ENCODE peak calls at places on chromosomes 6 and 20, in six cellular contexts. P, U, A, T, Q and R are unnamed samples.

GRCh38 chr6:36319436-36319762 is 17.3 kb downstream of the BNIP5 start:
- DNase-seq in P (no peak), U (no peak), A (no peak), T (no peak), Q (no peak), R (peak; percentile 76)

GRCh38 chr6:111666812-111667211 is 61.1 kb upstream of the TRAF3IP2 start:
- DNase-seq in P (peak; percentile 82), U (no peak), A (no peak), T (no peak), Q (no peak), R (no peak)

GRCh38 chr6:1123976-1124375 is 187.9 kb upstream of the FOXQ1 start:
- DNase-seq in P (no peak), U (no peak), A (no peak), T (no peak), Q (no peak), R (no peak)

GRCh38 chr6:77986380-77987034 is 333.7 kb downstream of the MEI4 start:
- DNase-seq in P (no peak), U (no peak), A (no peak), T (no peak), Q (no peak), R (no peak)

GRCh38 chr6:79713701-79714322 is 82.7 kb downstream of the SH3BGRL2 start:
- DNase-seq in P (peak; percentile 64), U (peak; percentile 73), A (peak; percentile 41), T (no peak), Q (no peak), R (peak; percentile 62)

GRCh38 chr20:1816384-1817381 is 78.5 kb upstream of the SIRPA start:
- DNase-seq in P (peak; percentile 84), U (no peak), A (peak; percentile 21), T (peak; percentile 59), Q (no peak), R (no peak)

GRCh38 chr6:156988276-156989158 is 211.3 kb downstream of the ARID1B start:
- DNase-seq in P (no peak), U (no peak), A (no peak), T (no peak), Q (no peak), R (no peak)

GRCh38 chr6:111985202-111985731 is 68.6 kb upstream of the CCN6 start:
- DNase-seq in P (peak; percentile 58), U (no peak), A (peak; percentile 76), T (no peak), Q (no peak), R (no peak)

GRCh38 chr6:149962461-149963211 is 1.1 kb upstream of the ULBP1 start:
- DNase-seq in P (no peak), U (no peak), A (no peak), T (peak; percentile 40), Q (no peak), R (no peak)

DNA sequence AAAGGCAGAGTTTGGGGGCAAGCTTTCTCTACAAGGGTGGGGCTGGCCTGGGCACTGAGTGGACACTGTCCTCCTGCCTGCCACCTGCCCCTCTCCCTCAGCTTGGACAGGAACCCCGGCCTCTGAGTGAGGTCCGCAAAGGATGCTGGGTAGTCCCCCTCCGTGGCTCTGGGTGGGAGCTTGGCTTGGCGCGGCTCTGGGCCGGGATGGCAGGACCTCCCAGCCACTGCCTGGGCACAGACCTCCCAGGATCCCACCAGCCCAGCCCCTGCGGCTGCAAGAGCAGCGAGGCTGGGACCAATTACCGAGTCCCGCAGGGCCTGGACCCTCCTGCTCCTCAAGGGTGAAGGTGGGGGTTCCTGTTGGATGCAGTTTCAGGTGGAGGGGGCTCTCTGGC is 2.9 kb upstream of the SOX18 start:
- DNase-seq in P (no peak), U (no peak), A (no peak), T (no peak), Q (no peak), R (no peak)
- H3K27ac ChIP-seq in P (peak overlapping the region; percentile 26), U (no peak overlapping the region), A (no peak overlapping the region), T (peak overlapping the region; percentile 54), Q (peak overlapping the region; percentile 61), R (no peak overlapping the region)

DNA sequence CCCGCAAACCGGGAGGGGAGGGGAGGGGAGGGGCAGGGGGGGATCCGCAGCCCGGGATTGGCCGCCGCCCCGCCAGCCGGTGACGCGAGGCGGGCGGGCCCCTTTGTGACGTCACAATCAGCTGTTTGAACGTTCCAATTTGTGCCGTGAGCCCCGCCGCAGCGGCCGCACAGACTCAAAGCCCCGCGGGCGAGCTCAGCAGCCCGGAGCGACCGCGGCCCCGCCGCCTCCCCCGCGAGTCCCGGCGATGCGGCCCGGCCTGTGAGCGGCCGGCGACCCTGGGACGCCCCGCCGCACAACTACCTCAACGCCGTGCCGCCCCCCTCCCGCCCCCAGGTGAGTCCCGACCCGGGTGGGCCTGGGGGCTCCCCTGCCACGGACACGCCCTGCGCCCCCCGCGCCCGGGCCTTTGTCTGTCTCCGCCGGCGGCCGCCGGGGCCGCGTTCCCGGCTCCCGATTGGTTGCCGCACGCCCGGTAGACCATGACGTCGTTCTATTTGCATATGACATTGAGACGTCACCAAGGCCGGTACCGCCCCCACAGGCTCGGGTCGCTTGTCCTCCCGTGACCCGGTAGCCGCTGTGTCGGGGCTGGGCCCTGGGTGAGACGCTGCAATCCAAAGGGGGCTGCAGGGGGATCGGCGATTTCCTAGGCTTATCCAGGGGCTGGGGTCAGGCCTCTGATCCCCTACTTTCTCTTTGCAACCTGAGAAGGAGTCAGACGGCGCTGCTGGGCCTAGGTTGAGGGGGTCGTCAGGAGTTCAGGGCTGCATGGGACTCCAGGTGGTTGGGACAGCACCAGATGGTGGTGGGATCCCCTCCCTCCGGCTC is at the start of gene TP53INP2:
- DNase-seq in P (peak; percentile 81), U (peak; percentile 89), A (peak; percentile 93), T (peak; percentile 97), Q (peak; percentile 82), R (peak; percentile 98)
- H3K27ac ChIP-seq in P (peak within 1 kb of the TSS; percentile 88), U (peak within 1 kb of the TSS; percentile 98), A (no peak within 1 kb of the TSS), T (peak within 1 kb of the TSS; percentile 100), Q (peak within 1 kb of the TSS; percentile 98), R (peak within 1 kb of the TSS; percentile 95)

GRCh38 chr20:23622839-23623343 is 14.9 kb downstream of the CST3 start:
- DNase-seq in P (peak; percentile 68), U (peak; percentile 81), A (no peak), T (peak; percentile 88), Q (peak; percentile 50), R (no peak)
- H3K27ac ChIP-seq in P (peak overlapping the region; percentile 66), U (peak overlapping the region; percentile 76), A (no peak overlapping the region), T (peak overlapping the region; percentile 80), Q (peak overlapping the region; percentile 91), R (no peak overlapping the region)

DNA sequence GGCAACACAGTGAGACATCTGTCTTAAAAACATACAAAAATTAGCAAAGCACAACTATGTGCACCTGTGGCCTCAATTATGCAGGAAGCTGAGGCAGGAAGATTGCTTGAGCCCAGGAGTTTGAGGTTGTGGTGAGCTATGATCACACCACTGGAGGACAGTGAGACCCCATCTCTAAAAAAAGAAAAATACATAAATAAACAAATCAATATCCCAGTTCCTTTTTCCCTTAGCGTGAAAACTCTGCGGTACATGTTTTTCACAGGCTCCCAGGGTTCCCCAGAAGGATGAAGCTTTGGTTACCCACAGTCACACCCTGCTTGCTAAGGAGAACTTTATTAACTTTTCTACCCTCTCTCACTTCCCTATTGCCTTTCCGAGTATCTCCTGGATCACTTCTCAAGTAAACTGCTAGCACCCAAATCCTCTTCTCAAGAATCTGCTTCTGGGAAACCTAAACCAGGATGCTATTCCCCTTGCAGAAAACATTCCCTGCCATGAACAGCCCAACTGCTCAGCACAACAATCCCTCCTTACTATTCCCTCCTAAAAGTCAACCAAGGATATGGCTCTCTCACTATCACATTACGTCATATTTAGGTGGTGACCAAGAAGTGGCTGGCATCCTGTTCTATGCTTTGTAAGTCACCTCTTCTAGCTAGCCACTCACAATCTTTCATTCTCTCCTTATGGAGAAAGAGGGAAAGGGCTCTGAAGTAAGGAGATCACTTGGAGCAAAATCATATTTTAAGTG is 122.4 kb downstream of the IPCEF1 start:
- DNase-seq in P (no peak), U (no peak), A (no peak), T (no peak), Q (no peak), R (no peak)
- H3K27ac ChIP-seq in P (no peak overlapping the region), U (no peak overlapping the region), A (no peak overlapping the region), T (no peak overlapping the region), Q (no peak overlapping the region), R (no peak overlapping the region)

DNA sequence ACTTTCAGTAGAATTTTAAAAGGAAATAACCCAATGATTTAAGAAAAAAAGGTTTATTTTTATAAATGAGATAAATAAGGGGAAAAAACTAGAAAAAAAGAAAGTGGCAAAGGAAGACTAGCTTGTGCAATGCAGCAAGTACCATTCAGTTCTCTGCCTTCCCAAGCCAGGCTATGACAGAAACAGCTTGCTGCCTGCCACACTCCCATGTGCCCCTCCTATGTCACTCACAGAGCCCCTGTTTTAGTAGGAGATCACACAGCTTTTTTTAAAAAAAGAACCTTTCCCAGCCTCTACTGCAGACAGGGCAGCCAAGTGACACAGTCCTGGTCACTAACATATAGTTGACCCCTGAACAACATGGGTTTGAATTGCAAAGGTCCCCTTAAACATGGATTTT is 13.5 kb downstream of the TBC1D7 start:
- DNase-seq in P (no peak), U (no peak), A (no peak), T (no peak), Q (no peak), R (no peak)
- H3K27ac ChIP-seq in P (no peak overlapping the region), U (no peak overlapping the region), A (no peak overlapping the region), T (no peak overlapping the region), Q (no peak overlapping the region), R (no peak overlapping the region)